ENCODE peak calls at places on chromosomes 12 and 14, in nine cellular contexts. One of them, this sample, is unnamed.
A peak's percentile ranks its signal among the peaks of the same experiment; 100 is the strongest.

GRCh38 chr12:6943387-6943718 is 263 bp upstream of the RNU7-1 start:
- DNase-seq in brain microvascular endothelial cell: peak; percentile 94
- DNase-seq in iris pigment epithelial cell: peak; percentile 96
- DNase-seq in NCI-H510A treated with DMSO at 0.1 percent for 48 hours: peak; percentile 81
- DNase-seq in anterior cingulate cortex: peak; percentile 71
- DNase-seq in OCI-LY7: peak; percentile 94
- DNase-seq in T follicular helper cell: peak; percentile 81
- DNase-seq in neural crest cell: peak; percentile 67
- DNase-seq in hypothalamus: peak; percentile 87
- DNase-seq in this sample: no peak

GRCh38 chr12:47317182-47317915 is 237.6 kb upstream of the AMIGO2 start:
- DNase-seq in hypothalamus: no peak
- DNase-seq in neural crest cell: no peak
- DNase-seq in NCI-H510A treated with DMSO at 0.1 percent for 48 hours: no peak
- DNase-seq in brain microvascular endothelial cell: no peak
- DNase-seq in anterior cingulate cortex: no peak
- DNase-seq in OCI-LY7: peak; percentile 23
- DNase-seq in T follicular helper cell: no peak
- DNase-seq in iris pigment epithelial cell: no peak
- DNase-seq in this sample: peak; percentile 26

GRCh38 chr12:47561746-47562145 is 144.1 kb downstream of the RPAP3 start:
- DNase-seq in NCI-H510A treated with DMSO at 0.1 percent for 48 hours: no peak
- DNase-seq in T follicular helper cell: no peak
- DNase-seq in brain microvascular endothelial cell: no peak
- DNase-seq in neural crest cell: no peak
- DNase-seq in hypothalamus: no peak
- DNase-seq in iris pigment epithelial cell: no peak
- DNase-seq in anterior cingulate cortex: no peak
- DNase-seq in OCI-LY7: no peak
- DNase-seq in this sample: peak; percentile 46

GRCh38 chr12:15278816-15279658 is 43.3 kb upstream of the PTPRO start:
- DNase-seq in OCI-LY7: no peak
- DNase-seq in anterior cingulate cortex: no peak
- DNase-seq in iris pigment epithelial cell: peak; percentile 85
- DNase-seq in brain microvascular endothelial cell: peak; percentile 56
- DNase-seq in T follicular helper cell: no peak
- DNase-seq in hypothalamus: no peak
- DNase-seq in neural crest cell: no peak
- DNase-seq in NCI-H510A treated with DMSO at 0.1 percent for 48 hours: peak; percentile 53
- DNase-seq in this sample: peak; percentile 60

GRCh38 chr12:49585477-49586445 is 17.8 kb upstream of the MCRS1 start:
- DNase-seq in brain microvascular endothelial cell: no peak
- DNase-seq in NCI-H510A treated with DMSO at 0.1 percent for 48 hours: no peak
- DNase-seq in hypothalamus: no peak
- DNase-seq in T follicular helper cell: no peak
- DNase-seq in anterior cingulate cortex: no peak
- DNase-seq in neural crest cell: no peak
- DNase-seq in OCI-LY7: no peak
- DNase-seq in iris pigment epithelial cell: no peak
- DNase-seq in this sample: no peak

GRCh38 chr12:85179680-85180300 is 100.2 kb upstream of the ALX1 start:
- DNase-seq in T follicular helper cell: no peak
- DNase-seq in OCI-LY7: no peak
- DNase-seq in brain microvascular endothelial cell: peak; percentile 12
- DNase-seq in NCI-H510A treated with DMSO at 0.1 percent for 48 hours: no peak
- DNase-seq in iris pigment epithelial cell: peak; percentile 76
- DNase-seq in neural crest cell: no peak
- DNase-seq in anterior cingulate cortex: no peak
- DNase-seq in hypothalamus: no peak
- DNase-seq in this sample: no peak

GRCh38 chr14:75562048-75562447 is 16.4 kb upstream of the FLVCR2 start:
- DNase-seq in brain microvascular endothelial cell: no peak
- DNase-seq in T follicular helper cell: no peak
- DNase-seq in hypothalamus: no peak
- DNase-seq in OCI-LY7: no peak
- DNase-seq in iris pigment epithelial cell: no peak
- DNase-seq in neural crest cell: no peak
- DNase-seq in NCI-H510A treated with DMSO at 0.1 percent for 48 hours: no peak
- DNase-seq in anterior cingulate cortex: no peak
- DNase-seq in this sample: no peak

GRCh38 chr12:124563809-124564208 is 3.6 kb downstream of the NCOR2 start:
- DNase-seq in brain microvascular endothelial cell: no peak
- DNase-seq in T follicular helper cell: no peak
- DNase-seq in NCI-H510A treated with DMSO at 0.1 percent for 48 hours: no peak
- DNase-seq in OCI-LY7: no peak
- DNase-seq in neural crest cell: no peak
- DNase-seq in hypothalamus: no peak
- DNase-seq in anterior cingulate cortex: no peak
- DNase-seq in iris pigment epithelial cell: no peak
- DNase-seq in this sample: no peak

GRCh38 chr14:39406560-39406959 is 25.7 kb downstream of the FBXO33 start:
- DNase-seq in T follicular helper cell: no peak
- DNase-seq in hypothalamus: no peak
- DNase-seq in iris pigment epithelial cell: no peak
- DNase-seq in NCI-H510A treated with DMSO at 0.1 percent for 48 hours: no peak
- DNase-seq in anterior cingulate cortex: no peak
- DNase-seq in neural crest cell: no peak
- DNase-seq in OCI-LY7: no peak
- DNase-seq in brain microvascular endothelial cell: no peak
- DNase-seq in this sample: no peak

GRCh38 chr14:58227096-58227819 is 17.4 kb upstream of the PSMA3 start:
- DNase-seq in NCI-H510A treated with DMSO at 0.1 percent for 48 hours: no peak
- DNase-seq in anterior cingulate cortex: no peak
- DNase-seq in brain microvascular endothelial cell: no peak
- DNase-seq in hypothalamus: no peak
- DNase-seq in T follicular helper cell: no peak
- DNase-seq in iris pigment epithelial cell: no peak
- DNase-seq in OCI-LY7: no peak
- DNase-seq in neural crest cell: no peak
- DNase-seq in this sample: no peak

GRCh38 chr12:84912191-84913142 is at the start of gene SLC6A15:
- DNase-seq in NCI-H510A treated with DMSO at 0.1 percent for 48 hours: peak; percentile 78
- DNase-seq in T follicular helper cell: no peak
- DNase-seq in iris pigment epithelial cell: peak; percentile 97
- DNase-seq in OCI-LY7: no peak
- DNase-seq in neural crest cell: peak; percentile 58
- DNase-seq in brain microvascular endothelial cell: peak; percentile 86
- DNase-seq in hypothalamus: peak; percentile 85
- DNase-seq in anterior cingulate cortex: peak; percentile 75
- DNase-seq in this sample: no peak

GRCh38 chr14:25696176-25696575 is 646.2 kb upstream of the STXBP6 start:
- DNase-seq in NCI-H510A treated with DMSO at 0.1 percent for 48 hours: no peak
- DNase-seq in T follicular helper cell: no peak
- DNase-seq in anterior cingulate cortex: no peak
- DNase-seq in hypothalamus: no peak
- DNase-seq in neural crest cell: no peak
- DNase-seq in iris pigment epithelial cell: no peak
- DNase-seq in OCI-LY7: no peak
- DNase-seq in brain microvascular endothelial cell: no peak
- DNase-seq in this sample: no peak

GRCh38 chr12:57127710-57128518 is at the start of gene LRP1:
- DNase-seq in OCI-LY7: peak; percentile 65
- DNase-seq in brain microvascular endothelial cell: peak; percentile 59
- DNase-seq in T follicular helper cell: peak; percentile 76
- DNase-seq in neural crest cell: peak; percentile 76
- DNase-seq in hypothalamus: peak; percentile 82
- DNase-seq in iris pigment epithelial cell: peak; percentile 78
- DNase-seq in NCI-H510A treated with DMSO at 0.1 percent for 48 hours: peak; percentile 77
- DNase-seq in anterior cingulate cortex: peak; percentile 71
- DNase-seq in this sample: peak; percentile 72

This sample was measured in A172.